ENCODE peak calls at places on chromosomes 13 and 19, in four cellular contexts. One of them, this sample, is unnamed.
A peak's percentile ranks its signal among the peaks of the same experiment; 100 is the strongest.

GRCh38 chr19:29926031-29926430 is 16.0 kb upstream of the URI1 start:
- DNase-seq in Panc1: no peak
- DNase-seq in HCT116: no peak
- DNase-seq in HepG2: no peak
- DNase-seq in this sample: no peak

GRCh38 chr13:38979891-38980627 is 10.6 kb downstream of the STOML3 start:
- DNase-seq in HCT116: no peak
- DNase-seq in Panc1: no peak
- DNase-seq in HepG2: no peak
- DNase-seq in this sample: no peak

GRCh38 chr19:6793411-6793810 is 20.9 kb downstream of the VAV1 start:
- DNase-seq in Panc1: no peak
- DNase-seq in HCT116: no peak
- DNase-seq in HepG2: no peak
- DNase-seq in this sample: no peak

GRCh38 chr13:97030705-97031452 is 36.6 kb upstream of the OXGR1 start:
- DNase-seq in HCT116: peak; percentile 46
- DNase-seq in Panc1: no peak
- DNase-seq in HepG2: peak; percentile 19
- DNase-seq in this sample: peak; percentile 19

GRCh38 chr13:24627864-24628418 is 52.3 kb upstream of the ATP12A start:
- DNase-seq in HCT116: no peak
- DNase-seq in HepG2: no peak
- DNase-seq in Panc1: no peak
- DNase-seq in this sample: peak; percentile 13

GRCh38 chr19:4589579-4590410 is 30.3 kb upstream of the SEMA6B start:
- DNase-seq in HepG2: peak; percentile 65
- DNase-seq in HCT116: no peak
- DNase-seq in Panc1: no peak
- DNase-seq in this sample: peak; percentile 77

GRCh38 chr19:31135841-31136240 is 213.4 kb downstream of the TSHZ3 start:
- DNase-seq in Panc1: no peak
- DNase-seq in HepG2: no peak
- DNase-seq in HCT116: no peak
- DNase-seq in this sample: no peak

GRCh38 chr19:51439021-51439465 is 19.2 kb downstream of the SIGLEC8 start:
- DNase-seq in HepG2: peak; percentile 14
- DNase-seq in Panc1: no peak
- DNase-seq in HCT116: no peak
- DNase-seq in this sample: peak; percentile 34

GRCh38 chr13:51818771-51819511 is 15.0 kb upstream of the DHRS12 start:
- DNase-seq in HCT116: no peak
- DNase-seq in Panc1: no peak
- DNase-seq in HepG2: no peak
- DNase-seq in this sample: no peak

GRCh38 chr13:111031531-111031961 is 83.6 kb upstream of the ARHGEF7 start:
- DNase-seq in HCT116: no peak
- DNase-seq in Panc1: no peak
- DNase-seq in HepG2: no peak
- DNase-seq in this sample: no peak

GRCh38 chr19:46728693-46729339 is 11.9 kb upstream of the PRKD2 start:
- DNase-seq in HCT116: no peak
- DNase-seq in Panc1: no peak
- DNase-seq in HepG2: peak; percentile 27
- DNase-seq in this sample: peak; percentile 86

GRCh38 chr13:19713186-19713965 is 69.4 kb downstream of the PSPC1 start:
- DNase-seq in HCT116: no peak
- DNase-seq in HepG2: no peak
- DNase-seq in Panc1: no peak
- DNase-seq in this sample: peak; percentile 50

GRCh38 chr19:30744741-30745475 is 372.7 kb downstream of the ZNF536 start:
- DNase-seq in Panc1: no peak
- DNase-seq in HepG2: no peak
- DNase-seq in HCT116: no peak
- DNase-seq in this sample: no peak

GRCh38 chr19:56601375-56601774 is 6.3 kb downstream of the ZNF71 start:
- DNase-seq in HepG2: no peak
- DNase-seq in HCT116: no peak
- DNase-seq in Panc1: no peak
- DNase-seq in this sample: no peak

GRCh38 chr13:75393839-75394238 is 88.1 kb downstream of the TBC1D4 start:
- DNase-seq in HepG2: no peak
- DNase-seq in HCT116: no peak
- DNase-seq in Panc1: no peak
- DNase-seq in this sample: no peak

GRCh38 chr19:2113436-2114211 is 16.9 kb downstream of the IZUMO4 start:
- DNase-seq in HepG2: no peak
- DNase-seq in HCT116: no peak
- DNase-seq in Panc1: no peak
- DNase-seq in this sample: no peak

GRCh38 chr13:38577048-38577447 is 109.8 kb upstream of the FREM2 start:
- DNase-seq in HCT116: no peak
- DNase-seq in HepG2: peak; percentile 1
- DNase-seq in Panc1: no peak
- DNase-seq in this sample: no peak

GRCh38 chr13:27578121-27579030 is 42.0 kb downstream of the LNX2 start:
- DNase-seq in HepG2: no peak
- DNase-seq in HCT116: no peak
- DNase-seq in Panc1: no peak
- DNase-seq in this sample: no peak

GRCh38 chr19:46678110-46678732 is 17.2 kb upstream of the DACT3 start:
- DNase-seq in HCT116: peak; percentile 36
- DNase-seq in Panc1: no peak
- DNase-seq in HepG2: no peak
- DNase-seq in this sample: peak; percentile 98

GRCh38 chr13:98429977-98430785 is 146.7 kb downstream of the STK24 start:
- DNase-seq in Panc1: no peak
- DNase-seq in HCT116: no peak
- DNase-seq in HepG2: no peak
- DNase-seq in this sample: no peak

GRCh38 chr19:3163230-3163886 is 15.2 kb upstream of the S1PR4 start:
- DNase-seq in HCT116: no peak
- DNase-seq in HepG2: peak; percentile 46
- DNase-seq in Panc1: no peak
- DNase-seq in this sample: peak; percentile 91

GRCh38 chr19:18876865-18877264 is 19.1 kb downstream of the CERS1 start:
- DNase-seq in HepG2: no peak
- DNase-seq in HCT116: no peak
- DNase-seq in Panc1: no peak
- DNase-seq in this sample: no peak

GRCh38 chr13:31225180-31225579 is 25.4 kb downstream of the B3GLCT start:
- DNase-seq in HepG2: no peak
- DNase-seq in Panc1: no peak
- DNase-seq in HCT116: no peak
- DNase-seq in this sample: no peak

GRCh38 chr19:52689804-52690394 is 44.9 kb downstream of the ZNF611 start:
- DNase-seq in Panc1: no peak
- DNase-seq in HepG2: no peak
- DNase-seq in HCT116: no peak
- DNase-seq in this sample: peak; percentile 29

GRCh38 chr13:71079638-71080037 is 787.4 kb downstream of the DACH1 start:
- DNase-seq in HCT116: no peak
- DNase-seq in HepG2: no peak
- DNase-seq in Panc1: no peak
- DNase-seq in this sample: no peak

GRCh38 chr13:106772202-106772601 is 204.3 kb upstream of the ARGLU1 start:
- DNase-seq in Panc1: no peak
- DNase-seq in HepG2: no peak
- DNase-seq in HCT116: no peak
- DNase-seq in this sample: no peak

GRCh38 chr13:105466376-105466775 is 1069.1 kb downstream of the EFNB2 start:
- DNase-seq in Panc1: no peak
- DNase-seq in HepG2: no peak
- DNase-seq in HCT116: no peak
- DNase-seq in this sample: no peak

GRCh38 chr13:75693227-75693626 is 57.1 kb downstream of the LMO7 start:
- DNase-seq in Panc1: no peak
- DNase-seq in HCT116: no peak
- DNase-seq in HepG2: no peak
- DNase-seq in this sample: no peak

GRCh38 chr19:6610934-6611370 is 20.0 kb upstream of the CD70 start:
- DNase-seq in HepG2: no peak
- DNase-seq in HCT116: peak; percentile 40
- DNase-seq in Panc1: no peak
- DNase-seq in this sample: no peak

GRCh38 chr13:79886601-79887000 is 405.6 kb downstream of the NDFIP2 start:
- DNase-seq in HepG2: no peak
- DNase-seq in HCT116: no peak
- DNase-seq in Panc1: no peak
- DNase-seq in this sample: no peak

DNA sequence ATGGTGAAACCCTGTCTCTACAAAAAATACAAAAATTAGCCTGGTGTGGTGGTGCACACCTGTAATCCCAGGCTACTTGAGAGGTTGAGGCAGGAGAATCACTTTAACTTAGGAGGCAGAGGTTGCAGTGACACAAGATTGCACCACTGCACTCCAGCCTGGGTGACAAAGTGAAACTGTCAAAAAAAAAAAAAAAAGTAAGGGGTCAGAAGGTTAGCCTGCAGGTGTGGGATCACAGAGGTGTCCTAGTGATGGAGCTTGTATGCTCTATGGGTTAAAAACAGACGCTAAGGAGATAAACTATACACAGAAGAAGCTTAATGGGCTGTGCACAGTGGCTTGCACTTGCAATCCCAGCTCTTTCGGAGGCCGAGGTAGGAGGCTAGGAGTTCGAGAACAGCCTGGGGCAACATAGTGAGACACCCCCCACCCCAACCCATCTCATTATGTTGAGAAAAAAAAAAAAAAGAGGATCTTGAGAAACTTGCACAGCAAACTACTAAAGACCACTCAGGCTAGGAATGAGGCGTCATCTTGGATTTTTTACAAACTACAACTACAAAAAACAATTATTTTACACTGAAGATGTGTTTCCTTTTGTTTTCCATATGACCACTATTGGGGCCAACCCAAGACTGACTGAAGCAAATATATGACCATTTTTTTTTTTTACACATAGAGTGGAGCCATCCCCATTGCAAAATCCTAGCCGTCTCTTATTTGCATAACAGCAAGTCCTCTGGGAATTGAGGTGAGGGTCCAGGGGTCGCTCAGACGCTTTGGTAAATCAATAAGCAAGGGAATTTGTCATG is 7.9 kb downstream of the FOSB start:
- DNase-seq in HCT116: no peak
- DNase-seq in HepG2: no peak
- DNase-seq in Panc1: no peak
- DNase-seq in this sample: no peak
- TF ChIP-seq TCF7L2 in HCT116: no peak
- TF ChIP-seq TCF7L2 in HepG2: no peak
- TF ChIP-seq TCF7L2 in Panc1: no peak
- TF ChIP-seq TCF7L2 in this sample: no peak

GRCh38 chr19:21314676-21315075 is 14.5 kb downstream of the ZNF708 start:
- DNase-seq in HepG2: no peak
- DNase-seq in Panc1: no peak
- DNase-seq in HCT116: no peak
- DNase-seq in this sample: no peak
- TF ChIP-seq TCF7L2 in HepG2: no peak
- TF ChIP-seq TCF7L2 in Panc1: no peak
- TF ChIP-seq TCF7L2 in HCT116: no peak
- TF ChIP-seq TCF7L2 in this sample: no peak

DNA sequence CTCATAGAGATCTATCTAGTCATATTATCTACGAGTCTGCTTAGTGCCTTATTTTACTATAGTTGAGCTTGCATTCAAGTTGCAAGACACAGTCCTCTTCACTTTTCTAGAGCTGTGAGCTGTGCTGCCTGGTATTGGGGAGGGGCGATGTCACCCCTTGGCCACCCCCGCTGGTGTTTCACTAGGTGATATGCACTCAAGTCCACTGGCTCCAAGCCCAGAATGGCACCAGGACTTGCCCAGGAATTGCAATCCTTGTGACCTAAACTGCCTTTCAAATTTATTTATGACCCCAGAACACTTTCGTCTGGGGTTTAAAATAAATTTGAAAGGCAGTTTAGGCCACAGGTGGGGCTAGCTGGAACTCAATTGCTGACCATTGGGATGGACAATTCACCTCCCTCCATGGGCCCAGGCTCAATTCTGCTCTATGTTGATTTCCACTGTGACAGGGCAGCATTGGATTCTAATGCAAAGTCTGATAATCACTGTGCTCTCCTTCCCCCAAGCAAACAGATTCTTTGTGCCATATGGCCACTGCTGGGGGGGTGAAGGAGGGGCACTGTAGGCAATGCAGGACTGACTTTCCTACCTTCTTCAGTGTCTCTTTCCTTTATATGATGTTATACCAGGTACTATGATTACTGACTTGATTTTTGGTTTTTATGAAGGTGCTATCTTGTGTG is 1244.2 kb upstream of the MIR17HG start:
- DNase-seq in HCT116: no peak
- DNase-seq in Panc1: no peak
- DNase-seq in HepG2: no peak
- DNase-seq in this sample: no peak
- TF ChIP-seq TCF7L2 in HCT116: no peak
- TF ChIP-seq TCF7L2 in Panc1: no peak
- TF ChIP-seq TCF7L2 in HepG2: no peak
- TF ChIP-seq TCF7L2 in this sample: no peak

GRCh38 chr19:17076539-17076919 is 952 bp downstream of the MYO9B start:
- DNase-seq in HCT116: no peak
- DNase-seq in Panc1: no peak
- DNase-seq in HepG2: no peak
- DNase-seq in this sample: no peak
- TF ChIP-seq TCF7L2 in HCT116: no peak
- TF ChIP-seq TCF7L2 in Panc1: no peak
- TF ChIP-seq TCF7L2 in HepG2: no peak
- TF ChIP-seq TCF7L2 in this sample: no peak

DNA sequence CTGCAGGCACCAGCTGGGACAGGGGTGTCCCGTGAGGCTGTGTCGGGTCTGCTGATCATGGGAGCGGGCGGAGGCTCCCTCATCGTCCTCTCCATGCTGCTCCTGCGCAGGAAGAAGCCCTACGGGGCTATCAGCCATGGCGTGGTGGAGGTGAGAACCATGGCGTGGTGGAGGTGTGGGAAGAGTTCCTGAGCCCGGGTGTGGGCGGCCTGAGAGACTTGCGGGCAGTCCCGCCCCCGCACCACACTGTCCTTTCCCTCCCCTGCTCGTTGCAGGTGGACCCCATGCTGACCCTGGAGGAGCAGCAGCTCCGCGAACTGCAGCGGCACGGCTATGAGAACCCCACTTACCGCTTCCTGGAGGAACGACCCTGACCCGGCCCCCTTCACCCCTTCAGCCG is 10.7 kb downstream of the APLP1 start:
- DNase-seq in HepG2: no peak
- DNase-seq in Panc1: no peak
- DNase-seq in HCT116: no peak
- DNase-seq in this sample: no peak
- TF ChIP-seq TCF7L2 in HepG2: no peak
- TF ChIP-seq TCF7L2 in Panc1: no peak
- TF ChIP-seq TCF7L2 in HCT116: no peak
- TF ChIP-seq TCF7L2 in this sample: no peak

GRCh38 chr13:44331912-44332840 is 41.4 kb upstream of the SERP2 start:
- DNase-seq in HepG2: no peak
- DNase-seq in Panc1: no peak
- DNase-seq in HCT116: no peak
- DNase-seq in this sample: no peak
- TF ChIP-seq TCF7L2 in HepG2: no peak
- TF ChIP-seq TCF7L2 in Panc1: no peak
- TF ChIP-seq TCF7L2 in HCT116: no peak
- TF ChIP-seq TCF7L2 in this sample: no peak

This sample was measured in K562.